ENCODE peak calls at places on chromosomes 7 and 10, in nine cellular contexts. U is GM12892, N is HuH-7, Y is fibroblast of the aortic adventitia, Z is PC-3, B is DMS53, G is mucosa of gallbladder, I is body of pancreas, F is kidney glomerular epithelial cell. H is an unnamed sample.

GRCh38 chr7:149767068-149767467 is 6.3 kb downstream of the ZNF467 start:
- DNase-seq in U (no peak), N (no peak), Y (no peak), Z (no peak), B (no peak), G (no peak), I (no peak), F (no peak), H (no peak)

GRCh38 chr10:35607475-35608316 is 2.6 kb downstream of the GJD4 start:
- DNase-seq in U (no peak), N (no peak), Y (peak), Z (peak), B (no peak), G (no peak), I (peak), F (no peak), H (no peak)

GRCh38 chr7:108097703-108098102 is 32.5 kb downstream of the LAMB4 start:
- DNase-seq in U (no peak), N (peak), Y (no peak), Z (peak), B (peak), G (no peak), I (peak), F (peak), H (no peak)

GRCh38 chr7:24503511-24503910 is 69.7 kb upstream of the PALS2 start:
- DNase-seq in U (no peak), N (no peak), Y (no peak), Z (no peak), B (peak), G (no peak), I (no peak), F (no peak), H (peak)

GRCh38 chr10:46094931-46095755 is 49.1 kb upstream of the MSMB start:
- DNase-seq in U (no peak), N (no peak), Y (no peak), Z (no peak), B (no peak), G (no peak), I (no peak), F (no peak), H (no peak)

GRCh38 chr7:142612264-142612881 is 136.9 kb upstream of the PRSS1 start:
- DNase-seq in U (no peak), N (no peak), Y (no peak), Z (peak), B (no peak), G (no peak), I (no peak), F (peak), H (peak)

GRCh38 chr10:76055963-76056362 is 624.5 kb downstream of the LRMDA start:
- DNase-seq in U (no peak), N (no peak), Y (no peak), Z (no peak), B (peak), G (no peak), I (no peak), F (no peak), H (no peak)

GRCh38 chr7:30869794-30870491 is 41.7 kb upstream of the AQP1 start:
- DNase-seq in U (no peak), N (no peak), Y (no peak), Z (no peak), B (no peak), G (no peak), I (no peak), F (no peak), H (no peak)

GRCh38 chr7:4154882-4155281 is 527.2 kb upstream of the FOXK1 start:
- DNase-seq in U (no peak), N (no peak), Y (no peak), Z (no peak), B (no peak), G (no peak), I (no peak), F (no peak), H (no peak)

GRCh38 chr10:52419281-52419680 is 105.2 kb downstream of the DKK1 start:
- DNase-seq in U (no peak), N (no peak), Y (no peak), Z (no peak), B (no peak), G (no peak), I (no peak), F (no peak), H (no peak)

GRCh38 chr7:139094596-139094995 is 14.9 kb downstream of the ZC3HAV1 start:
- DNase-seq in U (no peak), N (no peak), Y (peak), Z (no peak), B (no peak), G (no peak), I (no peak), F (no peak), H (no peak)

GRCh38 chr7:27617651-27618381 is 44.9 kb downstream of the HIBADH start:
- DNase-seq in U (no peak), N (no peak), Y (no peak), Z (no peak), B (no peak), G (no peak), I (no peak), F (no peak), H (no peak)

GRCh38 chr7:98115746-98116525 is 9.3 kb downstream of the LMTK2 start:
- DNase-seq in U (no peak), N (no peak), Y (no peak), Z (no peak), B (peak), G (no peak), I (no peak), F (no peak), H (no peak)

GRCh38 chr10:22368402-22368801 is 23.1 kb downstream of the SPAG6 start:
- DNase-seq in U (no peak), N (no peak), Y (no peak), Z (no peak), B (no peak), G (no peak), I (no peak), F (no peak), H (no peak)

GRCh38 chr7:100897111-100897608 is 1.5 kb upstream of the ACHE start:
- DNase-seq in U (no peak), N (no peak), Y (no peak), Z (peak), B (peak), G (peak), I (peak), F (no peak), H (no peak)

GRCh38 chr7:81111358-81111757 is 192.5 kb upstream of the SEMA3C start:
- DNase-seq in U (no peak), N (no peak), Y (peak), Z (peak), B (no peak), G (no peak), I (no peak), F (peak), H (peak)

GRCh38 chr10:83871486-83872081 is 267.7 kb upstream of the GHITM start:
- DNase-seq in U (peak), N (peak), Y (peak), Z (peak), B (peak), G (peak), I (peak), F (peak), H (peak)

GRCh38 chr10:91662993-91663392 is 30.1 kb upstream of the PPP1R3C start:
- DNase-seq in U (no peak), N (no peak), Y (no peak), Z (no peak), B (no peak), G (no peak), I (no peak), F (no peak), H (no peak)

GRCh38 chr7:102991540-102992214 is 78.9 kb downstream of the LRRC17 start:
- DNase-seq in U (no peak), N (no peak), Y (peak), Z (peak), B (peak), G (peak), I (peak), F (peak), H (peak)

GRCh38 chr7:51785171-51785570 is 468.6 kb upstream of the COBL start:
- DNase-seq in U (no peak), N (no peak), Y (no peak), Z (no peak), B (no peak), G (no peak), I (no peak), F (no peak), H (no peak)

GRCh38 chr7:131600578-131600977 is 44.1 kb upstream of the PODXL start:
- DNase-seq in U (no peak), N (no peak), Y (peak), Z (no peak), B (peak), G (no peak), I (no peak), F (peak), H (no peak)

GRCh38 chr7:37065779-37066271 is 341.5 kb upstream of the AOAH start:
- DNase-seq in U (no peak), N (no peak), Y (peak), Z (no peak), B (no peak), G (no peak), I (no peak), F (no peak), H (peak)

GRCh38 chr7:116653204-116653603 is 18.8 kb upstream of the MET start:
- DNase-seq in U (no peak), N (no peak), Y (peak), Z (peak), B (peak), G (no peak), I (no peak), F (peak), H (peak)

GRCh38 chr7:135160098-135160857 is 10.2 kb downstream of the CYREN start:
- DNase-seq in U (no peak), N (no peak), Y (peak), Z (no peak), B (peak), G (no peak), I (no peak), F (peak), H (peak)

GRCh38 chr10:12875100-12875499 is 126.4 kb downstream of the CCDC3 start:
- DNase-seq in U (no peak), N (no peak), Y (peak), Z (peak), B (no peak), G (peak), I (peak), F (no peak), H (no peak)

GRCh38 chr10:14184841-14185500 is 145.8 kb downstream of the FRMD4A start:
- DNase-seq in U (peak), N (peak), Y (no peak), Z (no peak), B (peak), G (no peak), I (no peak), F (peak), H (no peak)

GRCh38 chr7:81810448-81811155 is 40.8 kb upstream of the HGF start:
- DNase-seq in U (no peak), N (no peak), Y (no peak), Z (no peak), B (no peak), G (no peak), I (no peak), F (no peak), H (no peak)

GRCh38 chr10:49106451-49106850 is 8.9 kb downstream of the VSTM4 start:
- DNase-seq in U (no peak), N (no peak), Y (peak), Z (no peak), B (no peak), G (peak), I (peak), F (no peak), H (no peak)

GRCh38 chr7:34807548-34808340 is 149.7 kb downstream of the NPSR1 start:
- DNase-seq in U (no peak), N (no peak), Y (no peak), Z (no peak), B (no peak), G (no peak), I (no peak), F (no peak), H (no peak)

GRCh38 chr10:70445718-70446485 is 4.4 kb upstream of the NODAL start:
- DNase-seq in U (no peak), N (no peak), Y (peak), Z (no peak), B (no peak), G (peak), I (no peak), F (no peak), H (peak)

GRCh38 chr10:62231371-62231770 is 37.3 kb downstream of the RTKN2 start:
- DNase-seq in U (no peak), N (no peak), Y (peak), Z (peak), B (no peak), G (no peak), I (no peak), F (peak), H (peak)

GRCh38 chr10:88879754-88880286 is at the start of gene STAMBPL1:
- DNase-seq in U (no peak), N (peak), Y (no peak), Z (peak), B (peak), G (peak), I (peak), F (no peak), H (peak)